ENCODE peak calls at places on chromosomes 11 and 22, in seven cellular contexts. One of them, this sample, is unnamed.

GRCh38 chr11:9003573-9004309 is at the start of gene NRIP3:
- DNase-seq in activated CD4-positive, alpha-beta memory T cell treated with anti-CD3 and anti-CD28 coated beads, Interleukin-2, amount 10 ng/mL, durations not matched to agents 7 days and 5 days: peak
- DNase-seq in activated CD4-positive, alpha-beta T cell treated with anti-CD3 and anti-CD28 coated beads, Interleukin-2, amount 10 ng/mL, durations not matched to agents 7 days and 5 days: peak
- DNase-seq in amniotic stem cell: peak
- DNase-seq in NCI-H774: no peak
- DNase-seq in occipital lobe: peak
- DNase-seq in stomach: peak
- DNase-seq in this sample: peak

GRCh38 chr11:46291441-46292143 is 14.1 kb downstream of the CREB3L1 start:
- DNase-seq in activated CD4-positive, alpha-beta memory T cell treated with anti-CD3 and anti-CD28 coated beads, Interleukin-2, amount 10 ng/mL, durations not matched to agents 7 days and 5 days: no peak
- DNase-seq in stomach: peak
- DNase-seq in NCI-H774: no peak
- DNase-seq in amniotic stem cell: peak
- DNase-seq in occipital lobe: no peak
- DNase-seq in activated CD4-positive, alpha-beta T cell treated with anti-CD3 and anti-CD28 coated beads, Interleukin-2, amount 10 ng/mL, durations not matched to agents 7 days and 5 days: no peak
- DNase-seq in this sample: no peak

GRCh38 chr11:60944504-60945294 is 7.3 kb downstream of the SLC15A3 start:
- DNase-seq in activated CD4-positive, alpha-beta memory T cell treated with anti-CD3 and anti-CD28 coated beads, Interleukin-2, amount 10 ng/mL, durations not matched to agents 7 days and 5 days: no peak
- DNase-seq in amniotic stem cell: no peak
- DNase-seq in NCI-H774: no peak
- DNase-seq in occipital lobe: no peak
- DNase-seq in stomach: no peak
- DNase-seq in activated CD4-positive, alpha-beta T cell treated with anti-CD3 and anti-CD28 coated beads, Interleukin-2, amount 10 ng/mL, durations not matched to agents 7 days and 5 days: no peak
- DNase-seq in this sample: no peak

GRCh38 chr11:33307984-33308383 is 50.8 kb downstream of the HIPK3 start:
- DNase-seq in amniotic stem cell: no peak
- DNase-seq in NCI-H774: no peak
- DNase-seq in activated CD4-positive, alpha-beta memory T cell treated with anti-CD3 and anti-CD28 coated beads, Interleukin-2, amount 10 ng/mL, durations not matched to agents 7 days and 5 days: no peak
- DNase-seq in stomach: no peak
- DNase-seq in occipital lobe: no peak
- DNase-seq in activated CD4-positive, alpha-beta T cell treated with anti-CD3 and anti-CD28 coated beads, Interleukin-2, amount 10 ng/mL, durations not matched to agents 7 days and 5 days: no peak
- DNase-seq in this sample: no peak

GRCh38 chr22:35465109-35465701 is 65.3 kb downstream of the MCM5 start:
- DNase-seq in occipital lobe: no peak
- DNase-seq in stomach: no peak
- DNase-seq in NCI-H774: no peak
- DNase-seq in amniotic stem cell: no peak
- DNase-seq in activated CD4-positive, alpha-beta memory T cell treated with anti-CD3 and anti-CD28 coated beads, Interleukin-2, amount 10 ng/mL, durations not matched to agents 7 days and 5 days: no peak
- DNase-seq in activated CD4-positive, alpha-beta T cell treated with anti-CD3 and anti-CD28 coated beads, Interleukin-2, amount 10 ng/mL, durations not matched to agents 7 days and 5 days: no peak
- DNase-seq in this sample: no peak

GRCh38 chr11:112564228-112564955 is 303.7 kb upstream of the PLET1 start:
- DNase-seq in activated CD4-positive, alpha-beta T cell treated with anti-CD3 and anti-CD28 coated beads, Interleukin-2, amount 10 ng/mL, durations not matched to agents 7 days and 5 days: no peak
- DNase-seq in NCI-H774: peak
- DNase-seq in occipital lobe: peak
- DNase-seq in amniotic stem cell: no peak
- DNase-seq in activated CD4-positive, alpha-beta memory T cell treated with anti-CD3 and anti-CD28 coated beads, Interleukin-2, amount 10 ng/mL, durations not matched to agents 7 days and 5 days: no peak
- DNase-seq in stomach: no peak
- DNase-seq in this sample: no peak

GRCh38 chr11:112498701-112499100 is 238.0 kb upstream of the PLET1 start:
- DNase-seq in activated CD4-positive, alpha-beta memory T cell treated with anti-CD3 and anti-CD28 coated beads, Interleukin-2, amount 10 ng/mL, durations not matched to agents 7 days and 5 days: no peak
- DNase-seq in occipital lobe: no peak
- DNase-seq in amniotic stem cell: no peak
- DNase-seq in stomach: no peak
- DNase-seq in NCI-H774: no peak
- DNase-seq in activated CD4-positive, alpha-beta T cell treated with anti-CD3 and anti-CD28 coated beads, Interleukin-2, amount 10 ng/mL, durations not matched to agents 7 days and 5 days: no peak
- DNase-seq in this sample: no peak

GRCh38 chr22:23193882-23194281 is 13.6 kb downstream of the BCR start:
- DNase-seq in stomach: no peak
- DNase-seq in activated CD4-positive, alpha-beta memory T cell treated with anti-CD3 and anti-CD28 coated beads, Interleukin-2, amount 10 ng/mL, durations not matched to agents 7 days and 5 days: no peak
- DNase-seq in activated CD4-positive, alpha-beta T cell treated with anti-CD3 and anti-CD28 coated beads, Interleukin-2, amount 10 ng/mL, durations not matched to agents 7 days and 5 days: no peak
- DNase-seq in amniotic stem cell: no peak
- DNase-seq in NCI-H774: no peak
- DNase-seq in occipital lobe: peak
- DNase-seq in this sample: no peak

GRCh38 chr11:78432058-78432515 is 14.5 kb upstream of the GAB2 start:
- DNase-seq in NCI-H774: no peak
- DNase-seq in stomach: no peak
- DNase-seq in activated CD4-positive, alpha-beta T cell treated with anti-CD3 and anti-CD28 coated beads, Interleukin-2, amount 10 ng/mL, durations not matched to agents 7 days and 5 days: peak
- DNase-seq in amniotic stem cell: no peak
- DNase-seq in occipital lobe: no peak
- DNase-seq in activated CD4-positive, alpha-beta memory T cell treated with anti-CD3 and anti-CD28 coated beads, Interleukin-2, amount 10 ng/mL, durations not matched to agents 7 days and 5 days: no peak
- DNase-seq in this sample: no peak

GRCh38 chr11:64531422-64531821 is 59.6 kb upstream of the SLC22A12 start:
- DNase-seq in stomach: no peak
- DNase-seq in occipital lobe: no peak
- DNase-seq in NCI-H774: no peak
- DNase-seq in activated CD4-positive, alpha-beta memory T cell treated with anti-CD3 and anti-CD28 coated beads, Interleukin-2, amount 10 ng/mL, durations not matched to agents 7 days and 5 days: no peak
- DNase-seq in activated CD4-positive, alpha-beta T cell treated with anti-CD3 and anti-CD28 coated beads, Interleukin-2, amount 10 ng/mL, durations not matched to agents 7 days and 5 days: no peak
- DNase-seq in amniotic stem cell: no peak
- DNase-seq in this sample: no peak

GRCh38 chr11:119352857-119353260 is 6.4 kb upstream of the MFRP start:
- DNase-seq in stomach: peak
- DNase-seq in occipital lobe: no peak
- DNase-seq in activated CD4-positive, alpha-beta T cell treated with anti-CD3 and anti-CD28 coated beads, Interleukin-2, amount 10 ng/mL, durations not matched to agents 7 days and 5 days: no peak
- DNase-seq in activated CD4-positive, alpha-beta memory T cell treated with anti-CD3 and anti-CD28 coated beads, Interleukin-2, amount 10 ng/mL, durations not matched to agents 7 days and 5 days: no peak
- DNase-seq in amniotic stem cell: no peak
- DNase-seq in NCI-H774: peak
- DNase-seq in this sample: no peak

GRCh38 chr22:38924197-38924952 is 33.0 kb upstream of the APOBEC3A start:
- DNase-seq in activated CD4-positive, alpha-beta memory T cell treated with anti-CD3 and anti-CD28 coated beads, Interleukin-2, amount 10 ng/mL, durations not matched to agents 7 days and 5 days: no peak
- DNase-seq in NCI-H774: peak
- DNase-seq in activated CD4-positive, alpha-beta T cell treated with anti-CD3 and anti-CD28 coated beads, Interleukin-2, amount 10 ng/mL, durations not matched to agents 7 days and 5 days: no peak
- DNase-seq in stomach: peak
- DNase-seq in occipital lobe: no peak
- DNase-seq in amniotic stem cell: peak
- DNase-seq in this sample: no peak

GRCh38 chr22:40363059-40363458 is 7.3 kb upstream of the SGSM3 start:
- DNase-seq in stomach: no peak
- DNase-seq in NCI-H774: no peak
- DNase-seq in activated CD4-positive, alpha-beta T cell treated with anti-CD3 and anti-CD28 coated beads, Interleukin-2, amount 10 ng/mL, durations not matched to agents 7 days and 5 days: no peak
- DNase-seq in activated CD4-positive, alpha-beta memory T cell treated with anti-CD3 and anti-CD28 coated beads, Interleukin-2, amount 10 ng/mL, durations not matched to agents 7 days and 5 days: no peak
- DNase-seq in occipital lobe: no peak
- DNase-seq in amniotic stem cell: peak
- DNase-seq in this sample: no peak

GRCh38 chr11:1691027-1691877 is 5.7 kb upstream of the KRTAP5-6 start:
- DNase-seq in amniotic stem cell: no peak
- DNase-seq in stomach: no peak
- DNase-seq in occipital lobe: no peak
- DNase-seq in NCI-H774: no peak
- DNase-seq in activated CD4-positive, alpha-beta T cell treated with anti-CD3 and anti-CD28 coated beads, Interleukin-2, amount 10 ng/mL, durations not matched to agents 7 days and 5 days: no peak
- DNase-seq in activated CD4-positive, alpha-beta memory T cell treated with anti-CD3 and anti-CD28 coated beads, Interleukin-2, amount 10 ng/mL, durations not matched to agents 7 days and 5 days: no peak
- DNase-seq in this sample: no peak

GRCh38 chr11:125423247-125423849 is 72.7 kb downstream of the FEZ1 start:
- DNase-seq in occipital lobe: no peak
- DNase-seq in activated CD4-positive, alpha-beta memory T cell treated with anti-CD3 and anti-CD28 coated beads, Interleukin-2, amount 10 ng/mL, durations not matched to agents 7 days and 5 days: no peak
- DNase-seq in amniotic stem cell: no peak
- DNase-seq in stomach: no peak
- DNase-seq in NCI-H774: no peak
- DNase-seq in activated CD4-positive, alpha-beta T cell treated with anti-CD3 and anti-CD28 coated beads, Interleukin-2, amount 10 ng/mL, durations not matched to agents 7 days and 5 days: peak
- DNase-seq in this sample: no peak

GRCh38 chr11:73236205-73236765 is 18.2 kb downstream of the P2RY2 start:
- DNase-seq in activated CD4-positive, alpha-beta memory T cell treated with anti-CD3 and anti-CD28 coated beads, Interleukin-2, amount 10 ng/mL, durations not matched to agents 7 days and 5 days: no peak
- DNase-seq in occipital lobe: no peak
- DNase-seq in NCI-H774: no peak
- DNase-seq in stomach: no peak
- DNase-seq in activated CD4-positive, alpha-beta T cell treated with anti-CD3 and anti-CD28 coated beads, Interleukin-2, amount 10 ng/mL, durations not matched to agents 7 days and 5 days: no peak
- DNase-seq in amniotic stem cell: no peak
- DNase-seq in this sample: no peak

GRCh38 chr22:39524753-39525657 is 4.6 kb downstream of the ATF4 start:
- DNase-seq in stomach: no peak
- DNase-seq in amniotic stem cell: no peak
- DNase-seq in NCI-H774: no peak
- DNase-seq in activated CD4-positive, alpha-beta T cell treated with anti-CD3 and anti-CD28 coated beads, Interleukin-2, amount 10 ng/mL, durations not matched to agents 7 days and 5 days: no peak
- DNase-seq in activated CD4-positive, alpha-beta memory T cell treated with anti-CD3 and anti-CD28 coated beads, Interleukin-2, amount 10 ng/mL, durations not matched to agents 7 days and 5 days: no peak
- DNase-seq in occipital lobe: no peak
- DNase-seq in this sample: no peak

GRCh38 chr11:30230714-30231113 is at the start of gene FSHB:
- DNase-seq in NCI-H774: no peak
- DNase-seq in occipital lobe: no peak
- DNase-seq in activated CD4-positive, alpha-beta T cell treated with anti-CD3 and anti-CD28 coated beads, Interleukin-2, amount 10 ng/mL, durations not matched to agents 7 days and 5 days: no peak
- DNase-seq in activated CD4-positive, alpha-beta memory T cell treated with anti-CD3 and anti-CD28 coated beads, Interleukin-2, amount 10 ng/mL, durations not matched to agents 7 days and 5 days: no peak
- DNase-seq in amniotic stem cell: no peak
- DNase-seq in stomach: no peak
- DNase-seq in this sample: no peak

GRCh38 chr11:65170058-65170534 is at the start of gene SPDYC:
- DNase-seq in NCI-H774: no peak
- DNase-seq in amniotic stem cell: no peak
- DNase-seq in occipital lobe: no peak
- DNase-seq in activated CD4-positive, alpha-beta T cell treated with anti-CD3 and anti-CD28 coated beads, Interleukin-2, amount 10 ng/mL, durations not matched to agents 7 days and 5 days: no peak
- DNase-seq in stomach: no peak
- DNase-seq in activated CD4-positive, alpha-beta memory T cell treated with anti-CD3 and anti-CD28 coated beads, Interleukin-2, amount 10 ng/mL, durations not matched to agents 7 days and 5 days: no peak
- DNase-seq in this sample: no peak

GRCh38 chr22:28029201-28029948 is 110.3 kb upstream of the PITPNB start:
- DNase-seq in activated CD4-positive, alpha-beta T cell treated with anti-CD3 and anti-CD28 coated beads, Interleukin-2, amount 10 ng/mL, durations not matched to agents 7 days and 5 days: no peak
- DNase-seq in activated CD4-positive, alpha-beta memory T cell treated with anti-CD3 and anti-CD28 coated beads, Interleukin-2, amount 10 ng/mL, durations not matched to agents 7 days and 5 days: peak
- DNase-seq in NCI-H774: peak
- DNase-seq in occipital lobe: no peak
- DNase-seq in amniotic stem cell: no peak
- DNase-seq in stomach: peak
- DNase-seq in this sample: peak

GRCh38 chr22:24486501-24486921 is 8.6 kb upstream of the UPB1 start:
- DNase-seq in amniotic stem cell: peak
- DNase-seq in NCI-H774: no peak
- DNase-seq in occipital lobe: no peak
- DNase-seq in activated CD4-positive, alpha-beta memory T cell treated with anti-CD3 and anti-CD28 coated beads, Interleukin-2, amount 10 ng/mL, durations not matched to agents 7 days and 5 days: peak
- DNase-seq in activated CD4-positive, alpha-beta T cell treated with anti-CD3 and anti-CD28 coated beads, Interleukin-2, amount 10 ng/mL, durations not matched to agents 7 days and 5 days: peak
- DNase-seq in stomach: no peak
- DNase-seq in this sample: peak

GRCh38 chr22:44755956-44756361 is 3.6 kb downstream of the ARHGAP8 start:
- DNase-seq in activated CD4-positive, alpha-beta memory T cell treated with anti-CD3 and anti-CD28 coated beads, Interleukin-2, amount 10 ng/mL, durations not matched to agents 7 days and 5 days: no peak
- DNase-seq in occipital lobe: no peak
- DNase-seq in activated CD4-positive, alpha-beta T cell treated with anti-CD3 and anti-CD28 coated beads, Interleukin-2, amount 10 ng/mL, durations not matched to agents 7 days and 5 days: no peak
- DNase-seq in stomach: peak
- DNase-seq in amniotic stem cell: no peak
- DNase-seq in NCI-H774: no peak
- DNase-seq in this sample: no peak

GRCh38 chr22:45502215-45503070 is at the start of gene FBLN1:
- DNase-seq in stomach: no peak
- DNase-seq in activated CD4-positive, alpha-beta memory T cell treated with anti-CD3 and anti-CD28 coated beads, Interleukin-2, amount 10 ng/mL, durations not matched to agents 7 days and 5 days: no peak
- DNase-seq in amniotic stem cell: no peak
- DNase-seq in activated CD4-positive, alpha-beta T cell treated with anti-CD3 and anti-CD28 coated beads, Interleukin-2, amount 10 ng/mL, durations not matched to agents 7 days and 5 days: no peak
- DNase-seq in NCI-H774: no peak
- DNase-seq in occipital lobe: no peak
- DNase-seq in this sample: no peak

GRCh38 chr11:3109921-3110706 is 52.9 kb upstream of the CARS1 start:
- DNase-seq in amniotic stem cell: no peak
- DNase-seq in occipital lobe: no peak
- DNase-seq in NCI-H774: no peak
- DNase-seq in activated CD4-positive, alpha-beta memory T cell treated with anti-CD3 and anti-CD28 coated beads, Interleukin-2, amount 10 ng/mL, durations not matched to agents 7 days and 5 days: peak
- DNase-seq in activated CD4-positive, alpha-beta T cell treated with anti-CD3 and anti-CD28 coated beads, Interleukin-2, amount 10 ng/mL, durations not matched to agents 7 days and 5 days: peak
- DNase-seq in stomach: peak
- DNase-seq in this sample: peak

GRCh38 chr22:17918840-17919239 is 105.5 kb downstream of the MICAL3 start:
- DNase-seq in activated CD4-positive, alpha-beta memory T cell treated with anti-CD3 and anti-CD28 coated beads, Interleukin-2, amount 10 ng/mL, durations not matched to agents 7 days and 5 days: no peak
- DNase-seq in activated CD4-positive, alpha-beta T cell treated with anti-CD3 and anti-CD28 coated beads, Interleukin-2, amount 10 ng/mL, durations not matched to agents 7 days and 5 days: no peak
- DNase-seq in occipital lobe: no peak
- DNase-seq in NCI-H774: no peak
- DNase-seq in amniotic stem cell: no peak
- DNase-seq in stomach: no peak
- DNase-seq in this sample: no peak

GRCh38 chr11:122671270-122671906 is 15.9 kb downstream of the UBASH3B start:
- DNase-seq in amniotic stem cell: no peak
- DNase-seq in occipital lobe: no peak
- DNase-seq in NCI-H774: no peak
- DNase-seq in activated CD4-positive, alpha-beta memory T cell treated with anti-CD3 and anti-CD28 coated beads, Interleukin-2, amount 10 ng/mL, durations not matched to agents 7 days and 5 days: no peak
- DNase-seq in activated CD4-positive, alpha-beta T cell treated with anti-CD3 and anti-CD28 coated beads, Interleukin-2, amount 10 ng/mL, durations not matched to agents 7 days and 5 days: no peak
- DNase-seq in stomach: no peak
- DNase-seq in this sample: no peak

GRCh38 chr22:47153854-47154542 is 391.5 kb downstream of the TBC1D22A start:
- DNase-seq in occipital lobe: no peak
- DNase-seq in amniotic stem cell: no peak
- DNase-seq in stomach: no peak
- DNase-seq in NCI-H774: no peak
- DNase-seq in activated CD4-positive, alpha-beta memory T cell treated with anti-CD3 and anti-CD28 coated beads, Interleukin-2, amount 10 ng/mL, durations not matched to agents 7 days and 5 days: no peak
- DNase-seq in activated CD4-positive, alpha-beta T cell treated with anti-CD3 and anti-CD28 coated beads, Interleukin-2, amount 10 ng/mL, durations not matched to agents 7 days and 5 days: no peak
- DNase-seq in this sample: no peak

GRCh38 chr11:111944139-111944538 is 7.0 kb downstream of the DIXDC1 start:
- DNase-seq in amniotic stem cell: peak
- DNase-seq in activated CD4-positive, alpha-beta memory T cell treated with anti-CD3 and anti-CD28 coated beads, Interleukin-2, amount 10 ng/mL, durations not matched to agents 7 days and 5 days: no peak
- DNase-seq in NCI-H774: no peak
- DNase-seq in occipital lobe: no peak
- DNase-seq in activated CD4-positive, alpha-beta T cell treated with anti-CD3 and anti-CD28 coated beads, Interleukin-2, amount 10 ng/mL, durations not matched to agents 7 days and 5 days: no peak
- DNase-seq in stomach: no peak
- DNase-seq in this sample: no peak

GRCh38 chr11:72119188-72119587 is 6.7 kb upstream of the ANAPC15 start:
- DNase-seq in activated CD4-positive, alpha-beta T cell treated with anti-CD3 and anti-CD28 coated beads, Interleukin-2, amount 10 ng/mL, durations not matched to agents 7 days and 5 days: no peak
- DNase-seq in NCI-H774: no peak
- DNase-seq in stomach: no peak
- DNase-seq in occipital lobe: no peak
- DNase-seq in activated CD4-positive, alpha-beta memory T cell treated with anti-CD3 and anti-CD28 coated beads, Interleukin-2, amount 10 ng/mL, durations not matched to agents 7 days and 5 days: no peak
- DNase-seq in amniotic stem cell: no peak
- DNase-seq in this sample: no peak

GRCh38 chr11:57758174-57758573 is 3.4 kb upstream of the CTNND1 start:
- DNase-seq in NCI-H774: no peak
- DNase-seq in activated CD4-positive, alpha-beta T cell treated with anti-CD3 and anti-CD28 coated beads, Interleukin-2, amount 10 ng/mL, durations not matched to agents 7 days and 5 days: no peak
- DNase-seq in activated CD4-positive, alpha-beta memory T cell treated with anti-CD3 and anti-CD28 coated beads, Interleukin-2, amount 10 ng/mL, durations not matched to agents 7 days and 5 days: no peak
- DNase-seq in occipital lobe: no peak
- DNase-seq in stomach: no peak
- DNase-seq in amniotic stem cell: no peak
- DNase-seq in this sample: no peak

GRCh38 chr11:77191823-77192495 is 63.9 kb downstream of the MYO7A start:
- DNase-seq in stomach: peak
- DNase-seq in amniotic stem cell: no peak
- DNase-seq in activated CD4-positive, alpha-beta memory T cell treated with anti-CD3 and anti-CD28 coated beads, Interleukin-2, amount 10 ng/mL, durations not matched to agents 7 days and 5 days: peak
- DNase-seq in activated CD4-positive, alpha-beta T cell treated with anti-CD3 and anti-CD28 coated beads, Interleukin-2, amount 10 ng/mL, durations not matched to agents 7 days and 5 days: peak
- DNase-seq in occipital lobe: no peak
- DNase-seq in NCI-H774: peak
- DNase-seq in this sample: peak

GRCh38 chr11:102599642-102600261 is 25.4 kb downstream of the MMP20 start:
- DNase-seq in NCI-H774: no peak
- DNase-seq in activated CD4-positive, alpha-beta T cell treated with anti-CD3 and anti-CD28 coated beads, Interleukin-2, amount 10 ng/mL, durations not matched to agents 7 days and 5 days: no peak
- DNase-seq in amniotic stem cell: peak
- DNase-seq in stomach: no peak
- DNase-seq in occipital lobe: no peak
- DNase-seq in activated CD4-positive, alpha-beta memory T cell treated with anti-CD3 and anti-CD28 coated beads, Interleukin-2, amount 10 ng/mL, durations not matched to agents 7 days and 5 days: no peak
- DNase-seq in this sample: no peak

GRCh38 chr11:2095198-2095520 is 44.0 kb downstream of the IGF2 start:
- DNase-seq in stomach: no peak
- DNase-seq in activated CD4-positive, alpha-beta memory T cell treated with anti-CD3 and anti-CD28 coated beads, Interleukin-2, amount 10 ng/mL, durations not matched to agents 7 days and 5 days: no peak
- DNase-seq in amniotic stem cell: no peak
- DNase-seq in occipital lobe: no peak
- DNase-seq in activated CD4-positive, alpha-beta T cell treated with anti-CD3 and anti-CD28 coated beads, Interleukin-2, amount 10 ng/mL, durations not matched to agents 7 days and 5 days: no peak
- DNase-seq in NCI-H774: no peak
- DNase-seq in this sample: no peak

GRCh38 chr22:31937328-31937727 is 7.0 kb upstream of the YWHAH start:
- DNase-seq in activated CD4-positive, alpha-beta memory T cell treated with anti-CD3 and anti-CD28 coated beads, Interleukin-2, amount 10 ng/mL, durations not matched to agents 7 days and 5 days: no peak
- DNase-seq in NCI-H774: no peak
- DNase-seq in amniotic stem cell: no peak
- DNase-seq in occipital lobe: no peak
- DNase-seq in stomach: no peak
- DNase-seq in activated CD4-positive, alpha-beta T cell treated with anti-CD3 and anti-CD28 coated beads, Interleukin-2, amount 10 ng/mL, durations not matched to agents 7 days and 5 days: no peak
- DNase-seq in this sample: no peak

This sample was measured in activated CD8-positive, alpha-beta memory T cell treated with anti-CD3 and anti-CD28 coated beads, Interleukin-2, amount 10 ng/mL, durations not matched to agents 7 days and 5 days.